ENCODE peak calls at places on chromosome 12, in four cellular contexts. M, W, K and Z are unnamed samples.

GRCh38 chr12:54419088-54419887 is at the start of gene ITGA5:
- DNase-seq in M (peak; percentile 88), W (peak; percentile 77), K (peak; percentile 86), Z (no peak)

GRCh38 chr12:9367828-9368227 is 159.6 kb upstream of the PZP start:
- DNase-seq in M (no peak), W (no peak), K (no peak), Z (no peak)

GRCh38 chr12:116881867-116882507 is 746 bp upstream of the HRK start:
- DNase-seq in M (no peak), W (no peak), K (no peak), Z (no peak)

GRCh38 chr12:67362526-67362925 is 93.4 kb downstream of the CAND1 start:
- DNase-seq in M (no peak), W (no peak), K (no peak), Z (no peak)

GRCh38 chr12:40921563-40922163 is 229.4 kb downstream of the CNTN1 start:
- DNase-seq in M (no peak), W (peak; percentile 60), K (no peak), Z (no peak)

GRCh38 chr12:112115259-112116045 is 6.9 kb upstream of the NAA25 start:
- DNase-seq in M (no peak), W (no peak), K (no peak), Z (no peak)

GRCh38 chr12:91492648-91493047 is 310.0 kb upstream of the DCN start:
- DNase-seq in M (no peak), W (no peak), K (no peak), Z (no peak)

GRCh38 chr12:21502872-21503271 is 1.3 kb downstream of the GOLT1B start:
- DNase-seq in M (no peak), W (no peak), K (no peak), Z (no peak)

GRCh38 chr12:6430124-6430989 is 14.4 kb upstream of the CD27 start:
- DNase-seq in M (peak; percentile 92), W (peak; percentile 94), K (peak; percentile 92), Z (no peak)

GRCh38 chr12:128795530-128796361 is 28.0 kb downstream of the SLC15A4 start:
- DNase-seq in M (no peak), W (no peak), K (no peak), Z (no peak)

GRCh38 chr12:67515679-67516363 is 132.7 kb upstream of the DYRK2 start:
- DNase-seq in M (no peak), W (peak; percentile 58), K (no peak), Z (peak; percentile 77)

DNA sequence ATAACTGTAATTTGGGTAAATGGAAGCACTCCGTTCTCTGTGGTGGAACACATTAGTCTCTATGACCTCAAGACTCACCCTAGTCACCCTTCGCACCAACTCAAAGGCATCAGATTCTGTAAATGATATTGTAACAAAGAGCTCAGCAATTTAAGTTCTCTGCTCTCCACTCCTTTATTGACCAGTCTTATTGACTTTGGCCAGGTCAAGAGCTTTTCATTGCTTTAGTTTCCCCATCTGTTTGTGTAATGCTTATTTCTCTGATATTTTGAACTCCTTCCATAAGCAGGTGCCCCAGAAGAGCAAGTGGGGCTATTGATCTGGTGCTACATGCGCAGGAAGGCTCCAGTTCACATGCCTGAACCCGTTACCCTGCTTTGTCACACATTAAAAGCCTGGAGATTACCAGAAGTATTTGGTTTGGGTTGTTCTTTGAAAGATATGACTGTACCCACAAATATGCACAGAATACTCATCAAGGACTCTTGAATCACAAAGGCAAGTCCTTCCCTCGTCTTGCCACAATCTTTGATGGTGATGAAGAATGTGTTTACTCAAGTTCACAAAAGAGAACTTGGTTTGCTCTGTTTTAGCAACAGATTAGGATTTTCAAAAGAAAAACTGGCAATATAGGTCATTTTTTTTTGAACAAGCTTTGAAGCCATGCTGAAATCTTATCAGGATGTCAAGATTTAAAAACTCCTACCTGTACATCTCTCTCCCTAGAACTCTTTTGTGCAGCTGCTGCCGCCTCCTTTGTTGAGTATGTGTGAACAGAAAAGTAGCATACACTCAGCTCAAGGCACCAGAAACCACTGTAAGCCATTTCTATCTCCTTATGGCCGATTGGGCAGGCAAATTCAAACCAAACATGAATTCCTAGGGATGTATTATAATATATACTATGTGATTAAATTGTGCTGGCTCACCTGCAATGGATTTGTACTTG is 193.9 kb downstream of the BCAT1 start:
- DNase-seq in M (no peak), W (no peak), K (no peak), Z (no peak)
- H3K27ac ChIP-seq in M (no peak overlapping the region), W (no peak overlapping the region), K (no peak overlapping the region), Z (no peak overlapping the region)

DNA sequence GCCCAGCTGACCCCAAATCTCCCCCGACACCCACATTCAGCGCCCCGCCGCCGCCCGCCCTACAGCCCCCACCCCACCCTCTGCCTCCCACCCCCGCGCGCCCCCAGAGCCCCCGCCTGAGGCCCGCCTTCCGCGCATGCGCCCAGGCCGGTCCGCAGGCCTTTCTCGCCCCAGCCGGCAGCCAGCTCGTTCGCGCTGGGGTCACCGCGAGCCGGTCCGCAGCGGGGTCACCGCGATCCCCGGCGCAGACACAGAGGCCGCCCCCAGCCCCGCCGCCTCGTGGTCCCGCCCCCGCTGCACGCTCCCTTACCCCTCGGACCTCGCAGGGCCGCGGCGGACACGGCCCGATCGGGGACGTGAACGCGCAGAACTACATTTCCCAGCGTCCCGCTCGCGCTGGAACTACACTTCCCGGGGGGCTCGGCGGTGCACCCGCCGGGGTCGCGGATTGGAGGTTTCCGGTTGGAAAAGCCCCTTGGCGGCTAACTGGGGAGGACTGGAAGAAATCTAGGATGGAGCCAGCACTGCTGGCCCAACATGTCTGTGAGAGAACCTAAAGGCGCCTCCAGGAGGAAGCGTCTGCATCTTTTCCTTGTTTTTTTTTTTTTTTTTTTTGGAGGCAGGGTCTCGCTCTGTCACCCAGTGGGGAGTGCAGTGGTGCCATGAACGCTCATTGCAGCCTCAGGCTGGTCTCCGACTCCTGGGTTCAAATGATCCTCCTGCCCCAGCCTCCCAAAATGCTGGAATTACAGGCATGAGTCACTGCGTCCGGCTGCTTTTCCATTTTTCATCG is at the start of gene ZNF605:
- DNase-seq in M (peak; percentile 91), W (peak; percentile 87), K (peak; percentile 81), Z (peak; percentile 86)
- H3K9me3 ChIP-seq in M (no peaks in the 10 kb centered on the region), W (peaks cover 14% of the 10 kb centered on the region), K (no peaks in the 10 kb centered on the region), Z (peaks cover 25% of the 10 kb centered on the region)

GRCh38 chr12:12521044-12521485 is 41.6 kb downstream of the DUSP16 start:
- DNase-seq in M (no peak), W (no peak), K (no peak), Z (no peak)
- H3K4me1 ChIP-seq in M (no peaks in the 10 kb centered on the region), W (no peaks in the 10 kb centered on the region), K (no peaks in the 10 kb centered on the region), Z (peaks cover 73% of the 10 kb centered on the region)

DNA sequence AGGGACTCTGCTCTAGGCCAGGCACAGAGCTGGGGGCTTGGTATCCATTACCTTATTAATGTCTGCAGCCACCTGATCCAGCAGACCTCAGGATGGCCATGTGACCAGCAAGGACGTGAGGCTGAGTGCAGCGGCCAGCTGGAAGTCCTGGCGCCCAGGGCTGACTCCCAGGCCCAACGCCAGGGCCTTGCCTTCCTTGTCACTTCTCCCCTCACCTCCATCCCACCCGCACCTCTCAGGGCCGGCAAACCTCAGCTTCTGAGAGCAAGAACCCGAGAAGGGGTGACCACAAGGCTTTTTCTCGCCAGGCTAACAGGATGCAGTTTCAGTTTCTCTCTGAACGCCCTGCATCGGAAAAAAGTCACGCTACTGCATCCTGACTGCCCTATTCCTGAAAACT is 15.4 kb downstream of the RAB35 start:
- DNase-seq in M (peak; percentile 31), W (no peak), K (no peak), Z (no peak)
- H3K27ac ChIP-seq in M (peak overlapping the region; percentile 48), W (no peak overlapping the region), K (peak overlapping the region; percentile 48), Z (no peak overlapping the region)

DNA sequence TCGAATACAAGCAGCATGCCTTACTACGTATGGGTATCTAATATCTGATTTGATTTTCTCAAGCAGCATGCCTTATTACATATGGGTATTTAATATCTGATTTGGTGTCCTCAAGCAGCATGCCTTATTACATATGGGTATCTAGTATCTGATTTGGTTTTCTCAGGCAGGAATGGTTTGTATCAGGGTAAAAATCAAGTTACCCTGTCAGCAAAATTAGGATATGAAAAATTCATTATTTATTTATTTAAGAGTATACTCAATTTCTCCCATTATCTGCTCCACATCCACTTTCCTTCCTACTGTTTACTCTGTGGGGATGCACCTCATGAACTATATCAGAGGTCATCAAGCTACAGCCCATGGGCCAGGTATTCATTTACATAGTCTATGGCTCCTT is 21.9 kb downstream of the ZNF891 start:
- DNase-seq in M (no peak), W (no peak), K (no peak), Z (no peak)
- H3K9me3 ChIP-seq in M (no peaks in the 10 kb centered on the region), W (peaks cover 75% of the 10 kb centered on the region), K (peaks cover 21% of the 10 kb centered on the region), Z (peaks cover 88% of the 10 kb centered on the region)

GRCh38 chr12:47779943-47780504 is 7.0 kb downstream of the SLC48A1 start:
- DNase-seq in M (no peak), W (no peak), K (no peak), Z (no peak)

GRCh38 chr12:47777741-47778558 is 4.9 kb downstream of the SLC48A1 start:
- DNase-seq in M (no peak), W (no peak), K (peak; percentile 64), Z (no peak)

GRCh38 chr12:47778842-47779241 is 5.8 kb downstream of the SLC48A1 start:
- DNase-seq in M (no peak), W (no peak), K (no peak), Z (no peak)

GRCh38 chr12:47777151-47777550 is 4.1 kb downstream of the SLC48A1 start:
- DNase-seq in M (no peak), W (no peak), K (no peak), Z (no peak)

DNA sequence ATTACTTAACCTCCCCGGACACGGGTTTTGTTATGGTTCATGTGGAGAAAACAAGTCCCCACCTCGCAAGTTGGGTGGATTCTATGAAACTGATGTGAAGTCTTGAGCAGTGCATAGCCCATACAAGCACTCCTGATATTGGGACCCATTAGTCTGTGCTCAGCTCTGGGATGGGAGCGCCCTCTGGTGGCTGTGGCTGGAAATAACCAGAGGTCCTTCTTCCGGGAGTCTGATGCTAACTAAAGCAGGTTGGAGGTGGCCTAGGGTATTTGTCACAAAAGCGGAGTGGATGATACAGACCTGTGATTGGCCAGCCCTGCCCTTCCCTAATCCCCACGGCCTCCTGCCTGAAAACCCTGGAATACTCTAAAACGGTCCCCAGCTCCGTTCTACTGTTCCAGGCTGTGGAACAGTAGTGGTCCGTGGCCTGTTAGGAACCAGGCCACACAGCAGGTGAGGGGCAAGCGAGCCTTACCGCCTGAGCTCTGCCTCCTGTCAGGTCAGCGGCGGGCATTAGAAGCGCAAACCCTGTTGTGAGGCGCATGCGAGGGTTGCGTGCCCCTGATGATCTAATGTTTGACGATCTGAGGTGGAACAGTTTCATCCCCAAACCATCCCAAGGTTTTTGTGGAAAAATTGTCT is 6.4 kb downstream of the SLC48A1 start:
- DNase-seq in M (peak; percentile 91), W (peak; percentile 94), K (peak; percentile 92), Z (peak; percentile 81)
- H3K4me1 ChIP-seq in M (no peaks in the 10 kb centered on the region), W (peaks cover 23% of the 10 kb centered on the region), K (peaks cover 55% of the 10 kb centered on the region), Z (no peaks in the 10 kb centered on the region)

GRCh38 chr12:132415456-132416120 is 74.4 kb upstream of the FBRSL1 start:
- DNase-seq in M (no peak), W (no peak), K (no peak), Z (no peak)
- H3K27ac ChIP-seq in M (no peak overlapping the region), W (no peak overlapping the region), K (no peak overlapping the region), Z (no peak overlapping the region)

GRCh38 chr12:103560604-103561101 is 26.4 kb upstream of the STAB2 start:
- DNase-seq in M (no peak), W (peak; percentile 99), K (peak; percentile 36), Z (no peak)
- H3K9me3 ChIP-seq in M (no peaks in the 10 kb centered on the region), W (peaks cover 3% of the 10 kb centered on the region), K (no peaks in the 10 kb centered on the region), Z (no peaks in the 10 kb centered on the region)

GRCh38 chr12:56271031-56271430 is 4.3 kb downstream of the COQ10A start:
- DNase-seq in M (no peak), W (peak; percentile 49), K (no peak), Z (no peak)
- H3K4me1 ChIP-seq in M (no peaks in the 10 kb centered on the region), W (no peaks in the 10 kb centered on the region), K (peaks cover 31% of the 10 kb centered on the region), Z (peaks cover 14% of the 10 kb centered on the region)